ENCODE peak calls at places on chromosomes 7 and 10, in eight cellular contexts. E is astrocyte of the cerebellum; T is left lobe of liver; F is CD8-positive, alpha-beta T cell; Q is bronchial epithelial cell; Z is MM.1S; N is HepG2; U is skeletal muscle cell. K is an unnamed sample.

GRCh38 chr7:91620827-91621226 is 259.7 kb downstream of the MTERF1 start:
- DNase-seq in Z (no peak), N (no peak), F (no peak), T (no peak), E (no peak), U (no peak), Q (no peak), K (no peak)

GRCh38 chr10:98030093-98030821 is at the start of gene CRTAC1:
- DNase-seq in Q (no peak), F (no peak), T (no peak), U (no peak), Z (no peak), N (no peak), E (no peak), K (no peak)

GRCh38 chr10:780536-781524 is 91.4 kb upstream of the DIP2C start:
- DNase-seq in T (no peak), Z (no peak), U (no peak), F (no peak), E (no peak), N (no peak), Q (no peak), K (no peak)

GRCh38 chr7:5626456-5626855 is 155.0 kb downstream of the RNF216 start:
- DNase-seq in U (no peak), Z (no peak), F (no peak), E (no peak), Q (no peak), N (no peak), T (no peak), K (no peak)

GRCh38 chr7:69367785-69368184 is 230.5 kb upstream of the AUTS2 start:
- DNase-seq in N (no peak), F (no peak), U (peak; percentile 79), T (no peak), Q (no peak), Z (no peak), E (no peak), K (no peak)

GRCh38 chr7:5419523-5420107 is 4.0 kb downstream of the TNRC18 start:
- DNase-seq in U (no peak), N (peak; percentile 59), T (peak; percentile 53), E (no peak), F (no peak), Z (no peak), Q (no peak), K (no peak)

GRCh38 chr10:95394161-95394880 is 103.5 kb upstream of the PDLIM1 start:
- DNase-seq in U (no peak), E (no peak), T (no peak), Q (peak; percentile 98), N (peak; percentile 20), Z (no peak), F (no peak), K (no peak)

GRCh38 chr7:157996359-157997079 is 591.1 kb downstream of the PTPRN2 start:
- DNase-seq in U (no peak), Q (no peak), E (no peak), Z (no peak), T (no peak), F (no peak), N (no peak), K (no peak)

GRCh38 chr10:116198636-116199035 is 74.4 kb downstream of the GFRA1 start:
- DNase-seq in U (no peak), T (no peak), F (no peak), Z (no peak), Q (no peak), E (no peak), N (no peak), K (no peak)

GRCh38 chr7:32150589-32150988 is 80.4 kb upstream of the PDE1C start:
- DNase-seq in F (no peak), N (no peak), U (no peak), Z (no peak), Q (no peak), E (no peak), T (no peak), K (no peak)

GRCh38 chr10:49666685-49667084 is 12.8 kb upstream of the C10orf53 start:
- DNase-seq in Q (no peak), F (no peak), T (peak; percentile 27), U (no peak), N (no peak), E (no peak), Z (no peak), K (no peak)

GRCh38 chr10:9636206-9636605 is 1381.5 kb upstream of the CELF2 start:
- DNase-seq in U (no peak), Q (no peak), T (no peak), E (no peak), N (no peak), F (no peak), Z (no peak), K (no peak)

GRCh38 chr10:88642991-88643390 is 21.3 kb upstream of the LIPF start:
- DNase-seq in N (no peak), E (no peak), F (no peak), U (no peak), Z (no peak), Q (peak; percentile 89), T (no peak), K (no peak)

GRCh38 chr7:111232249-111233084 is 141.5 kb downstream of the LRRN3 start:
- DNase-seq in Q (peak; percentile 87), U (peak; percentile 17), Z (no peak), T (no peak), N (peak; percentile 28), E (no peak), F (no peak), K (no peak)

GRCh38 chr10:12842310-12842709 is 159.2 kb downstream of the CCDC3 start:
- DNase-seq in T (no peak), E (no peak), U (no peak), Z (no peak), N (no peak), Q (no peak), F (no peak), K (no peak)

GRCh38 chr7:150971242-150972048 is 6.7 kb downstream of the KCNH2 start:
- DNase-seq in F (peak; percentile 8), Q (no peak), U (no peak), T (no peak), E (no peak), Z (no peak), N (no peak), K (no peak)

K was measured in T-helper 17 cell.